ENCODE peak calls at places on chromosomes 11 and 22, in five cellular contexts. C is A673; F is effector memory CD4-positive, alpha-beta T cell; O is breast epithelium; X is naive thymus-derived CD4-positive, alpha-beta T cell. U is an unnamed sample. For H3K4me1, the result is how much of the 10 kb centered on the place peaks cover.

GRCh38 chr11:62889484-62890437 is 9.1 kb downstream of the SLC3A2 start:
- DNase-seq in C (no peak), F (no peak), O (no peak), X (no peak), U (peak)

GRCh38 chr11:12529041-12529440 is 145.2 kb upstream of the TEAD1 start:
- DNase-seq in C (no peak), F (no peak), O (no peak), X (no peak), U (no peak)

GRCh38 chr11:111602865-111603632 is 800 bp downstream of the SIK2 start:
- DNase-seq in C (peak), F (peak), O (peak), X (peak), U (no peak)

GRCh38 chr22:21760640-21761039 is 25.0 kb upstream of the YPEL1 start:
- DNase-seq in C (no peak), F (no peak), O (no peak), X (no peak), U (no peak)

GRCh38 chr11:125179346-125179745 is 14.8 kb downstream of the PKNOX2 start:
- DNase-seq in C (no peak), F (no peak), O (no peak), X (no peak), U (no peak)

GRCh38 chr11:67344264-67344663 is 9.1 kb downstream of the POLD4 start:
- DNase-seq in C (no peak), F (no peak), O (no peak), X (peak), U (no peak)

GRCh38 chr11:85590848-85591483 is 36.2 kb downstream of the DLG2 start:
- DNase-seq in C (peak), F (no peak), O (no peak), X (no peak), U (no peak)

GRCh38 chr11:103744496-103745153 is 291.8 kb upstream of the DDI1 start:
- DNase-seq in C (peak), F (no peak), O (no peak), X (no peak), U (no peak)

GRCh38 chr11:38296211-38296776 is 1698.3 kb upstream of the RAG2 start:
- DNase-seq in C (no peak), F (no peak), O (no peak), X (no peak), U (no peak)

GRCh38 chr11:113184498-113184897 is 129.9 kb upstream of the TTC12 start:
- DNase-seq in C (no peak), F (no peak), O (no peak), X (no peak), U (no peak)

GRCh38 chr11:27094062-27094587 is 53.5 kb downstream of the BBOX1 start:
- DNase-seq in C (peak), F (no peak), O (no peak), X (no peak), U (no peak)

GRCh38 chr11:8222820-8223512 is 40.7 kb downstream of the LMO1 start:
- DNase-seq in C (no peak), F (no peak), O (no peak), X (no peak), U (no peak)

GRCh38 chr11:68047437-68048290 is 8.8 kb downstream of the TCIRG1 start:
- DNase-seq in C (no peak), F (no peak), O (no peak), X (no peak), U (peak)

GRCh38 chr22:35064664-35065063 is 1.3 kb upstream of the ISX start:
- DNase-seq in C (no peak), F (no peak), O (no peak), X (no peak), U (no peak)

GRCh38 chr11:71251761-71252433 is 480 bp downstream of the SHANK2 start:
- DNase-seq in C (peak), F (no peak), O (peak), X (no peak), U (peak)

GRCh38 chr22:45638834-45639746 is 32.5 kb upstream of the ATXN10 start:
- DNase-seq in C (no peak), F (no peak), O (no peak), X (no peak), U (no peak)

GRCh38 chr11:119878990-119879389 is 150.0 kb upstream of the NECTIN1 start:
- DNase-seq in C (no peak), F (no peak), O (no peak), X (no peak), U (no peak)

GRCh38 chr11:85810871-85811611 is at the start of gene SYTL2:
- DNase-seq in C (peak), F (peak), O (peak), X (peak), U (peak)

GRCh38 chr22:39087098-39087497 is 9.9 kb upstream of the APOBEC3H start:
- DNase-seq in C (no peak), F (no peak), O (no peak), X (no peak), U (no peak)

GRCh38 chr11:10699072-10699471 is 5.5 kb upstream of the IRAG1 start:
- DNase-seq in C (no peak), F (no peak), O (no peak), X (no peak), U (no peak)

GRCh38 chr11:47924184-47924671 is 56.1 kb upstream of the PTPRJ start:
- DNase-seq in C (no peak), F (no peak), O (peak), X (no peak), U (no peak)

GRCh38 chr11:10072841-10073240 is 221.2 kb downstream of the SBF2 start:
- DNase-seq in C (no peak), F (no peak), O (no peak), X (no peak), U (no peak)

GRCh38 chr22:21642584-21643448 is 714 bp downstream of the SDF2L1 start:
- DNase-seq in C (peak), F (peak), O (no peak), X (peak), U (peak)

GRCh38 chr22:41603873-41604332 is 14.3 kb upstream of the PMM1 start:
- DNase-seq in C (no peak), F (peak), O (no peak), X (peak), U (no peak)

GRCh38 chr22:46966846-46967245 is 204.4 kb downstream of the TBC1D22A start:
- DNase-seq in C (no peak), F (no peak), O (no peak), X (no peak), U (no peak)

GRCh38 chr11:8056810-8057463 is 24.1 kb upstream of the TUB start:
- DNase-seq in C (no peak), F (no peak), O (no peak), X (no peak), U (no peak)

GRCh38 chr11:110525883-110526282 is 96.1 kb downstream of the FDX1 start:
- DNase-seq in C (peak), F (no peak), O (no peak), X (no peak), U (no peak)

GRCh38 chr11:127470485-127470884 is 469.9 kb upstream of the KIRREL3 start:
- DNase-seq in C (peak), F (no peak), O (no peak), X (no peak), U (no peak)

GRCh38 chr11:126476256-126476970 is 120.9 kb downstream of the ST3GAL4 start:
- DNase-seq in C (peak), F (no peak), O (no peak), X (no peak), U (peak)

GRCh38 chr11:45158891-45159605 is 12.6 kb downstream of the PRDM11 start:
- DNase-seq in C (no peak), F (no peak), O (peak), X (no peak), U (no peak)
- H3K4me1 ChIP-seq in C (under half), F (under half), O (under half), X (under half), U (under half)

GRCh38 chr11:60899021-60899936 is 7.1 kb downstream of the PRPF19 start:
- DNase-seq in C (peak), F (no peak), O (no peak), X (peak), U (peak)
- H3K4me1 ChIP-seq in C (under half), F (under half), O (under half), X (under half), U (under half)

GRCh38 chr11:130120045-130120444 is 39.5 kb upstream of the ST14 start:
- DNase-seq in C (no peak), F (no peak), O (no peak), X (no peak), U (no peak)

GRCh38 chr11:130115218-130115617 is 44.4 kb upstream of the ST14 start:
- DNase-seq in C (peak), F (no peak), O (no peak), X (no peak), U (no peak)

GRCh38 chr11:130121430-130121978 is 38.1 kb upstream of the ST14 start:
- DNase-seq in C (no peak), F (no peak), O (no peak), X (no peak), U (no peak)

GRCh38 chr11:130118636-130119387 is 40.8 kb upstream of the ST14 start:
- DNase-seq in C (no peak), F (peak), O (no peak), X (peak), U (no peak)

GRCh38 chr11:130118165-130118564 is 41.4 kb upstream of the ST14 start:
- DNase-seq in C (no peak), F (no peak), O (no peak), X (no peak), U (no peak)
- H3K4me1 ChIP-seq in C (under half), F (under half), O (under half), X (under half), U (under half)

GRCh38 chr11:64778223-64778472 is 194 bp downstream of the SF1 start:
- DNase-seq in C (no peak), F (no peak), O (no peak), X (no peak), U (no peak)

GRCh38 chr11:64776425-64776824 is 1.9 kb downstream of the SF1 start:
- DNase-seq in C (no peak), F (no peak), O (no peak), X (no peak), U (no peak)

GRCh38 chr11:64778473-64779298 is at the start of gene SF1:
- DNase-seq in C (peak), F (peak), O (peak), X (peak), U (peak)

GRCh38 chr11:64777449-64778222 is 706 bp downstream of the SF1 start:
- DNase-seq in C (peak), F (peak), O (peak), X (peak), U (peak)

GRCh38 chr11:64776875-64777274 is 1.5 kb downstream of the SF1 start:
- DNase-seq in C (no peak), F (no peak), O (no peak), X (no peak), U (no peak)
- H3K4me1 ChIP-seq in C (under half), F (half or more), O (under half), X (half or more), U (under half)

GRCh38 chr11:102313225-102313940 is 3.9 kb upstream of the BIRC3 start:
- DNase-seq in C (no peak), F (no peak), O (no peak), X (no peak), U (no peak)
- H3K4me1 ChIP-seq in C (under half), F (under half), O (under half), X (under half), U (under half)

GRCh38 chr11:94130589-94131362 is 2.1 kb downstream of the PANX1 start:
- DNase-seq in C (no peak), F (no peak), O (no peak), X (no peak), U (no peak)
- H3K4me1 ChIP-seq in C (under half), F (under half), O (under half), X (under half), U (under half)

GRCh38 chr22:50243704-50244419 is 961 bp downstream of the TUBGCP6 start:
- DNase-seq in C (no peak), F (no peak), O (no peak), X (no peak), U (no peak)
- H3K4me1 ChIP-seq in C (under half), F (half or more), O (under half), X (under half), U (under half)

DNA sequence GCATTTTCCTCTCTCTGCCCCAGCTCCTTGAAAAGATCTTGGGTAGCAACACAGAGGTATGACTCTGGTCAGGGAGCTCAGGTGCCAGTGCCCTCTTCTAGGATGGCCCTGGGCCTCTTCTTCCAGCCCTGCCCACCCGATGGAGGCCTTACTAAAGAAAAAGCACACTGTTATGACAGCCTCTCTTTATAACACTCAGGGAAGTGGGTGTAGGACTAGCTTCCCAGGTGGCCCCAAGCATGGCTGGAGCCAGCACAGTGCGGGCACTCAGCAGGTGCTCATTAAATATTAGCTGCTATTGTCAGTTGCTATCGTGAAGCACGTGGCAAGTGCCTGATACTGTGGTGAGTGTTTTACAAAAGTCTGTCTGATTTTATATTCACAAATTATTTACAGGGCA is 127.2 kb upstream of the B3GAT1 start:
- DNase-seq in C (no peak), F (no peak), O (no peak), X (no peak), U (no peak)
- H3K4me1 ChIP-seq in C (under half), F (under half), O (under half), X (under half), U (under half)

GRCh38 chr22:30241576-30242371 is 4.8 kb downstream of the LIF start:
- DNase-seq in C (no peak), F (no peak), O (no peak), X (no peak), U (no peak)
- H3K4me1 ChIP-seq in C (under half), F (under half), O (under half), X (under half), U (under half)

U was measured in BE2C.